ENCODE peak calls at places on chromosomes 1 and 21, in nine cellular contexts. V is NCI-H2081; A is iPS-NIHi11; T is naive thymus-derived CD8-positive, alpha-beta T cell; Q is GM12891; D is RWPE1; H is GM23248; S is cardiac muscle cell; O is GM12864. L is an unnamed sample.

GRCh38 chr1:75079535-75080290 is 54.5 kb upstream of the LHX8 start:
- DNase-seq in V (peak), A (no peak), T (no peak), Q (no peak), D (no peak), H (no peak), S (no peak), O (no peak), L (no peak)

GRCh38 chr1:36567601-36568341 is 85.1 kb upstream of the CSF3R start:
- DNase-seq in V (no peak), A (no peak), T (no peak), Q (no peak), D (no peak), H (no peak), S (no peak), O (no peak), L (no peak)

GRCh38 chr1:167148388-167148787 is 54.5 kb downstream of the STYXL2 start:
- DNase-seq in V (no peak), A (peak), T (no peak), Q (no peak), D (no peak), H (no peak), S (no peak), O (no peak), L (no peak)

GRCh38 chr21:36704281-36704957 is 5.5 kb downstream of the SIM2 start:
- DNase-seq in V (no peak), A (no peak), T (no peak), Q (no peak), D (no peak), H (no peak), S (no peak), O (no peak), L (no peak)

GRCh38 chr1:223720987-223721591 is 8.8 kb downstream of the CAPN2 start:
- DNase-seq in V (no peak), A (no peak), T (no peak), Q (no peak), D (no peak), H (peak), S (peak), O (no peak), L (no peak)

GRCh38 chr1:246768403-246769020 is 44.3 kb downstream of the SCCPDH start:
- DNase-seq in V (no peak), A (peak), T (no peak), Q (no peak), D (peak), H (no peak), S (no peak), O (no peak), L (no peak)

GRCh38 chr1:66445492-66446181 is 88.3 kb upstream of the SGIP1 start:
- DNase-seq in V (no peak), A (no peak), T (peak), Q (no peak), D (no peak), H (no peak), S (no peak), O (peak), L (no peak)

GRCh38 chr1:175157200-175157599 is 35.4 kb downstream of the KIAA0040 start:
- DNase-seq in V (no peak), A (no peak), T (no peak), Q (no peak), D (no peak), H (no peak), S (no peak), O (no peak), L (no peak)

GRCh38 chr1:27858072-27858948 is 14.0 kb upstream of the THEMIS2 start:
- DNase-seq in V (peak), A (peak), T (peak), Q (peak), D (peak), H (peak), S (peak), O (no peak), L (peak)

GRCh38 chr1:200528838-200529565 is 91.5 kb downstream of the KIF14 start:
- DNase-seq in V (no peak), A (no peak), T (no peak), Q (no peak), D (no peak), H (no peak), S (no peak), O (no peak), L (no peak)

GRCh38 chr1:204089044-204089751 is 16.3 kb downstream of the SOX13 start:
- DNase-seq in V (no peak), A (no peak), T (no peak), Q (no peak), D (peak), H (peak), S (peak), O (no peak), L (no peak)

GRCh38 chr1:39488801-39489566 is 2.5 kb upstream of the BMP8A start:
- DNase-seq in V (no peak), A (no peak), T (no peak), Q (no peak), D (no peak), H (peak), S (no peak), O (no peak), L (no peak)

GRCh38 chr1:199010492-199010891 is 371.7 kb downstream of the PTPRC start:
- DNase-seq in V (no peak), A (no peak), T (peak), Q (no peak), D (no peak), H (no peak), S (peak), O (no peak), L (no peak)

GRCh38 chr1:112676543-112676942 is 2.1 kb downstream of the MOV10 start:
- DNase-seq in V (no peak), A (no peak), T (no peak), Q (no peak), D (no peak), H (no peak), S (no peak), O (no peak), L (no peak)

GRCh38 chr1:50880373-50880772 is 79.7 kb downstream of the FAF1 start:
- DNase-seq in V (no peak), A (no peak), T (no peak), Q (no peak), D (no peak), H (no peak), S (peak), O (no peak), L (no peak)

GRCh38 chr21:42969193-42969600 is 5.2 kb upstream of the PKNOX1 start:
- DNase-seq in V (no peak), A (no peak), T (no peak), Q (no peak), D (no peak), H (no peak), S (no peak), O (no peak), L (no peak)

GRCh38 chr1:158248122-158248521 is 6.1 kb upstream of the CD1A start:
- DNase-seq in V (no peak), A (no peak), T (peak), Q (peak), D (no peak), H (no peak), S (no peak), O (peak), L (no peak)

GRCh38 chr1:50620680-50621329 is 197.6 kb upstream of the DMRTA2 start:
- DNase-seq in V (peak), A (peak), T (no peak), Q (no peak), D (peak), H (peak), S (peak), O (no peak), L (peak)

GRCh38 chr1:19635646-19636045 is 8.5 kb upstream of the NBL1 start:
- DNase-seq in V (no peak), A (no peak), T (no peak), Q (no peak), D (no peak), H (peak), S (no peak), O (no peak), L (peak)

GRCh38 chr1:113392541-113392940 is 2.2 kb downstream of the MAGI3 start:
- DNase-seq in V (no peak), A (no peak), T (no peak), Q (no peak), D (no peak), H (no peak), S (no peak), O (no peak), L (no peak)

GRCh38 chr21:15775981-15776380 is 46.2 kb downstream of the USP25 start:
- DNase-seq in V (no peak), A (no peak), T (no peak), Q (no peak), D (peak), H (peak), S (peak), O (no peak), L (peak)

GRCh38 chr21:42939581-42940413 is 14.4 kb upstream of the ERVH48-1 start:
- DNase-seq in V (no peak), A (no peak), T (no peak), Q (no peak), D (peak), H (peak), S (peak), O (no peak), L (peak)

L was measured in A172.